ENCODE peak calls at places on chromosomes 3 and 15, in four cellular contexts. P, A, Q and Y are unnamed samples.

GRCh38 chr15:66631616-66632263 is 65.9 kb upstream of the LCTL start:
- DNase-seq in P (no peak), A (no peak), Q (no peak), Y (no peak)

GRCh38 chr15:87961851-87962816 is 294.4 kb downstream of the NTRK3 start:
- DNase-seq in P (no peak), A (no peak), Q (no peak), Y (no peak)

GRCh38 chr3:113697192-113698090 is 999 bp upstream of the USF3 start:
- DNase-seq in P (no peak), A (no peak), Q (no peak), Y (peak; percentile 7)

GRCh38 chr3:105915524-105915923 is 46.7 kb upstream of the CBLB start:
- DNase-seq in P (no peak), A (no peak), Q (no peak), Y (no peak)

GRCh38 chr3:123042413-123042812 is 14.8 kb upstream of the SEMA5B start:
- DNase-seq in P (no peak), A (no peak), Q (no peak), Y (no peak)

GRCh38 chr3:33956211-33956610 is 157.8 kb downstream of the PDCD6IP start:
- DNase-seq in P (no peak), A (no peak), Q (no peak), Y (no peak)

GRCh38 chr3:12978682-12979081 is 94.5 kb downstream of the IQSEC1 start:
- DNase-seq in P (no peak), A (no peak), Q (no peak), Y (no peak)

GRCh38 chr15:49831206-49831965 is 210.5 kb downstream of the DTWD1 start:
- DNase-seq in P (peak; percentile 73), A (no peak), Q (no peak), Y (no peak)

GRCh38 chr3:89171681-89172080 is 64.3 kb downstream of the EPHA3 start:
- DNase-seq in P (no peak), A (no peak), Q (no peak), Y (no peak)

GRCh38 chr15:65663521-65663920 is 41.8 kb downstream of the SLC24A1 start:
- DNase-seq in P (no peak), A (no peak), Q (peak; percentile 26), Y (no peak)

GRCh38 chr3:131960324-131960723 is 74.5 kb downstream of the CPNE4 start:
- DNase-seq in P (no peak), A (no peak), Q (no peak), Y (no peak)

GRCh38 chr3:118772036-118773030 is 262.3 kb downstream of the IGSF11 start:
- DNase-seq in P (no peak), A (peak; percentile 11), Q (peak; percentile 64), Y (no peak)

GRCh38 chr3:81851166-81851565 is 89.7 kb upstream of the GBE1 start:
- DNase-seq in P (no peak), A (no peak), Q (no peak), Y (no peak)

GRCh38 chr3:49899815-49900214 is 3.9 kb downstream of the MST1R start:
- DNase-seq in P (no peak), A (peak; percentile 27), Q (no peak), Y (no peak)

GRCh38 chr15:45364271-45364670 is 14.1 kb downstream of the GATM start:
- DNase-seq in P (no peak), A (no peak), Q (no peak), Y (no peak)

GRCh38 chr3:68007621-68008226 is 353.3 kb upstream of the SUCLG2 start:
- DNase-seq in P (no peak), A (no peak), Q (no peak), Y (no peak)

GRCh38 chr3:15107075-15107947 is 8.4 kb upstream of the RBSN start:
- DNase-seq in P (no peak), A (no peak), Q (no peak), Y (peak; percentile 78)

DNA sequence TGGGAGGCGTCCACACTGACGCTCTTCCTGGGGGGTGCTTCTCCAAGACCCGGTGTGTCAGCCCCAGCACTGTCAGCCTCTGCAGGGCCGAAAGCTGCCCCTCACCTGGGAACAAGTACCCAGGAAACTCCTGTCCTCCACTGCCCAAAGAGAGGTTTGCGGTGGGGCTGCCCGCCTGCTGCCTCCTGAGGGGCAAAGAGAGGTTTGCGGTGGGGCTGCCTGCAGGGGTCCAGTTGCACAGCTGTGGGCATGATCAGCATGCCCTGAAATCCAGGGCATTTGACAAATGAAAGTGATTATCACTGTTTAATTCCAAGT is 15.1 kb upstream of the SNRPA1 start:
- DNase-seq in P (no peak), A (no peak), Q (no peak), Y (no peak)
- TF ChIP-seq CHD4 in P (no peak), A (no peak), Q (no peak), Y (no peak)

GRCh38 chr3:62554264-62554799 is 181.0 kb upstream of the FEZF2 start:
- DNase-seq in P (peak; percentile 5), A (peak; percentile 5), Q (no peak), Y (peak; percentile 9)
- TF ChIP-seq CHD4 in P (no peak), A (no peak), Q (no peak), Y (no peak)

GRCh38 chr15:76996526-76997401 is 1.8 kb downstream of the PSTPIP1 start:
- DNase-seq in P (no peak), A (no peak), Q (no peak), Y (no peak)
- TF ChIP-seq CHD4 in P (no peak), A (no peak), Q (no peak), Y (no peak)

DNA sequence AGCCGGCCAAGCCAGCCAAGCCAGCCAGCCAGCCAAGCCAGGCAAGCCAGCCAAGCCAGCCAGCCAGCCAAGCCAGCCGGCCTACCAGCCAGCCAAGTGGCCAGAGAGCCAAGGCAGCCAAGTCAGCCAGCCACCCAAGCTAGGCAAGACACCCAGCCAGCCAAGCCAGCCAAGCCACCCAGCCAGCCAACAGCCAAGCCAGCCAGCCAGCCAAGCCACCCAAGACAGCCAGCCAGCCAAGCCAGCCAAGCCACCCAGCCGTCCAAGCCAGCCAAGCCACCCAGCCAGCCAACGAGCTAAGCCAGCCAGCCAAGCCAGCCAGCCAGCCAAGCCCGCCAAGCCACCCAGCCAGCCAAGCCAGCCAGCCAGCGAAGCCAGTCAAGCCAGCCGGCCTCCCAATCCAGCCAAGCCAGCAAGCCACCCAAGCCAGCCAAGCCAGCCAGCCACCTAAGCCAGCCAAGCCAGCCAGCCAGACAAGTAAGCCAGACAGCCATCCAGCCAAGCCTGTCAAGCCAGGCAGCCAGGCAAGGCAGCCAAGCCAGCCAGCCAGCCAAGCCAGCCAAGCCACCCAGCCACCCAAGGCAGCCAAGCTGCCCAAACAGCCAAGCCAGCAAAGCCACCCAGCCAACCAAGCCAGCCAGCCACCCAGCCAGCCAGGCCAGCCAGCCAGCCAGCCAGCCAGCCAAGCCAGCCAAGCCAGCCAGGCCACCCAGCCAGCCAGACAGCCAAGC is 200.5 kb downstream of the GOLGA6L6 start:
- DNase-seq in P (peak; percentile 35), A (peak; percentile 29), Q (no peak), Y (no peak)
- TF ChIP-seq CHD4 in P (no peak), A (no peak), Q (no peak), Y (no peak)